ENCODE peak calls at places on chromosome 19, in eight cellular contexts. A, Z, S, Y, F, D, G and N are unnamed samples.

GRCh38 chr19:48501446-48501960 is 10.1 kb downstream of the LMTK3 start:
- DNase-seq in A (peak), Z (peak), S (no peak), Y (peak), F (no peak), D (no peak), G (no peak), N (no peak)

GRCh38 chr19:45693168-45693788 is 812 bp downstream of the QPCTL start:
- DNase-seq in A (peak), Z (no peak), S (peak), Y (peak), F (peak), D (peak), G (peak), N (peak)

GRCh38 chr19:372306-372890 is 27.8 kb upstream of the MIER2 start:
- DNase-seq in A (peak), Z (no peak), S (no peak), Y (peak), F (no peak), D (peak), G (peak), N (peak)

GRCh38 chr19:18975011-18975410 is 34.0 kb upstream of the HOMER3 start:
- DNase-seq in A (no peak), Z (no peak), S (no peak), Y (no peak), F (no peak), D (no peak), G (no peak), N (no peak)

GRCh38 chr19:38513762-38514167 is 80.3 kb downstream of the RYR1 start:
- DNase-seq in A (no peak), Z (no peak), S (no peak), Y (no peak), F (no peak), D (no peak), G (no peak), N (no peak)

GRCh38 chr19:57161985-57162544 is 5.2 kb downstream of the DUXA start:
- DNase-seq in A (no peak), Z (no peak), S (no peak), Y (no peak), F (no peak), D (no peak), G (no peak), N (no peak)

GRCh38 chr19:45780146-45780447 is 2.2 kb downstream of the DMPK start:
- DNase-seq in A (no peak), Z (no peak), S (no peak), Y (no peak), F (no peak), D (no peak), G (no peak), N (no peak)

GRCh38 chr19:21482863-21483276 is 22.5 kb upstream of the ZNF429 start:
- DNase-seq in A (peak), Z (no peak), S (no peak), Y (peak), F (peak), D (peak), G (peak), N (no peak)

GRCh38 chr19:8881512-8881911 is 49.3 kb downstream of the MBD3L1 start:
- DNase-seq in A (no peak), Z (no peak), S (no peak), Y (no peak), F (no peak), D (no peak), G (no peak), N (no peak)

GRCh38 chr19:35055715-35056179 is 14.2 kb downstream of the HPN start:
- DNase-seq in A (no peak), Z (no peak), S (no peak), Y (no peak), F (no peak), D (no peak), G (no peak), N (no peak)

GRCh38 chr19:33515921-33516320 is 5.7 kb downstream of the PEPD start:
- DNase-seq in A (no peak), Z (no peak), S (no peak), Y (no peak), F (no peak), D (no peak), G (no peak), N (no peak)

GRCh38 chr19:6393982-6394412 is 1.0 kb upstream of the GTF2F1 start:
- DNase-seq in A (no peak), Z (peak), S (no peak), Y (no peak), F (no peak), D (no peak), G (peak), N (no peak)

GRCh38 chr19:35738021-35738886 is 4.0 kb downstream of the IGFLR1 start:
- DNase-seq in A (no peak), Z (no peak), S (no peak), Y (no peak), F (no peak), D (no peak), G (no peak), N (no peak)

GRCh38 chr19:364496-365287 is 20.1 kb upstream of the MIER2 start:
- DNase-seq in A (no peak), Z (no peak), S (no peak), Y (no peak), F (no peak), D (no peak), G (peak), N (no peak)

GRCh38 chr19:27750697-27751391 is 1462.1 kb downstream of the UQCRFS1 start:
- DNase-seq in A (peak), Z (no peak), S (no peak), Y (no peak), F (no peak), D (no peak), G (no peak), N (no peak)

GRCh38 chr19:40976724-40977123 is 14.4 kb upstream of the CYP2B6 start:
- DNase-seq in A (no peak), Z (no peak), S (no peak), Y (no peak), F (no peak), D (no peak), G (no peak), N (peak)

GRCh38 chr19:18763674-18764590 is 27.2 kb downstream of the COMP start:
- DNase-seq in A (no peak), Z (no peak), S (no peak), Y (peak), F (peak), D (no peak), G (no peak), N (peak)

GRCh38 chr19:14544977-14545715 is 15.8 kb downstream of the TECR start:
- DNase-seq in A (no peak), Z (no peak), S (no peak), Y (peak), F (peak), D (no peak), G (peak), N (no peak)

GRCh38 chr19:10678813-10679212 is 22.4 kb upstream of the QTRT1 start:
- DNase-seq in A (no peak), Z (no peak), S (no peak), Y (no peak), F (no peak), D (no peak), G (no peak), N (no peak)

DNA sequence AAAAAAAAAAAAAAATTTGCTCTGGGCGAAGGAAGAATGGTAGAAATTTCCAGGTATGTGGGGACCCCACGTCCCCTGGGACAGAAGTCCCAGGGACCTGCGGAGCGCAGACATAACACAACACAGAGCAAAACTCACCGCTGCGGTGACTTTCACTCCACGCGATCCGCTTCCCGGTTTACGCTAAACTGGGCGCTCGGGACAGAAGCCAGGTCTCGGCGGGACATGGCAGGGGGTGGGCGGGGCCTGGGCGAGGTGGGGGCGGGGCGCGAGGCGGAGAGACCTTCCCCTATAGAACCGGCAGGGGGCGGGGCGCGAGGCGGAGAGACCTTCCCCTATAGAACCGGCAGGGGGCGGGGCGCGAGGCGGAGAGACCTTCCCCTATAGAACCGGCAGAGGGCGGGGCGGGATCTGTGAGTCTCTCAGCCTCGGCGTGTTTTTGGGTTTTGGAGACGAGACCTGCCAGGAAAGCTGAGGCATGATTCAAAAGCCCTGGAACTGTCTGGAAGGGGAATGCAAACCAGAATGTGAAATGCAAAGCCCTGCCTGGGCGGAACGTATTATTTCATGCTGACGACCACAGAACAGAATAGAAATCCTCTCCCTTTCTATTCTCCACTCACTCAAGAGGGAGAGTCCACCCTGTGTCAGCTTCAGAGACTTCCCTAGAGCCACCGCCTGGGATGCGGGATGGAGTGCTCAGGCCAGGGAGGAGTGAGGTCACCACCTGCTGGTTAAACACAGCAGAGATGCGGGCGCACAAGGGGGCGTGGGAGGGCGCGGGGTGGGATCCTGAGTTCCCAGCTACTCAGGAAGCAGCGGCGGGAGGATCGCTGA is 20.2 kb upstream of the ERVV-1 start:
- DNase-seq in A (peak), Z (no peak), S (peak), Y (peak), F (peak), D (peak), G (peak), N (peak)
- TF ChIP-seq CTCF in A (peak), Z (peak), S (peak), Y (peak), F (peak), D (peak), G (peak), N (no peak)

DNA sequence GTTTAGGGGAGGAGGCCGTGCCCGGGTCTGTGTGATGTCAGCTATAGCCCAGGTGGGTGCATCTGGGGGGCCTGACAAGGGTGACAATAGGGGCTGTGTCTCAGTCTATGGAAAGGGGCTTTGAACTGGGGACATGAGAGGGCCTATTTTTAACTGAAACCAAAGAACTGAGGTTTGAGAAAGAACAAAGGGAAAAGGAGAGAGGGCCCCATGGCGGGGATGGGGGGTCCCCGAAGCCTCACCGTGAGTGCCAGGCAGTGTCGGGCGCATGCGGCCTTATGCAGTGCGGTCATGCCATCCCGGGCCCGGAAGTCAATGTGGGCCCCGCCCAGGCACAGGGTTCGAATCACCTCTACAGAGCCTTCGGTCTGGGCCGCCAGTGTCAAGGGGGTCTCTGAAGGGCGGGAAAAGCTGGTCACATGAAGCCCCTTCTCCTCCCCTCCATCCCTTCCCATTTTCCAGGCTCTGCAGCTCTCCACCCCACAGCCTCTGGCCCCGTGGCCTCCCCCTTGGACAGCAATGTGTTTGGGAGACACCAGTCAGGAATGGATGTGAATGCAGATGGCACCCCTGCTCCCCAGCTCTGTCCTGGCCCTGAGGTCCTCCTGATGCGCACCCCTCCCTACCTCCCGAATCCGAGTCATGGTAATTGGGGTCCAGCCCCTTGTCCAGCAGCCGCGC is 5.9 kb downstream of the SHANK1 start:
- DNase-seq in A (no peak), Z (no peak), S (no peak), Y (no peak), F (no peak), D (no peak), G (peak), N (no peak)
- TF ChIP-seq POLR2A in A (no peak), Z (no peak), S (no peak), Y (no peak), F (no peak), D (no peak), G (no peak), N (no peak)

GRCh38 chr19:2633693-2634075 is 68.8 kb downstream of the GNG7 start:
- DNase-seq in A (no peak), Z (no peak), S (no peak), Y (peak), F (no peak), D (no peak), G (no peak), N (no peak)

GRCh38 chr19:2636142-2636896 is 66.2 kb downstream of the GNG7 start:
- DNase-seq in A (no peak), Z (no peak), S (no peak), Y (peak), F (no peak), D (no peak), G (no peak), N (no peak)

GRCh38 chr19:2636897-2637683 is 65.4 kb downstream of the GNG7 start:
- DNase-seq in A (peak), Z (no peak), S (no peak), Y (peak), F (no peak), D (peak), G (peak), N (no peak)

GRCh38 chr19:2634960-2635359 is 67.5 kb downstream of the GNG7 start:
- DNase-seq in A (no peak), Z (no peak), S (no peak), Y (no peak), F (no peak), D (no peak), G (no peak), N (no peak)

GRCh38 chr19:2634228-2634951 is 68.1 kb downstream of the GNG7 start:
- DNase-seq in A (peak), Z (no peak), S (no peak), Y (peak), F (no peak), D (peak), G (no peak), N (no peak)
- H3K4me3 ChIP-seq in A (peak), Z (no peak), S (no peak), Y (no peak), F (peak), D (no peak), G (peak), N (no peak)

GRCh38 chr19:1481893-1482360 is 2.9 kb upstream of the C19orf25 start:
- DNase-seq in A (no peak), Z (no peak), S (no peak), Y (no peak), F (no peak), D (no peak), G (no peak), N (no peak)
- TF ChIP-seq CTCF in A (no peak), Z (no peak), S (no peak), Y (no peak), F (no peak), D (no peak), G (no peak), N (no peak)